ENCODE peak calls at places on chromosomes 5 and 9, in seven cellular contexts. Z is activated CD8-positive, alpha-beta memory T cell treated with anti-CD3 and anti-CD28 coated beads, Interleukin-2, amount 50 U/mL, for 48 hours; R is GM03348; S is uterus; X is effector CD4-positive, alpha-beta T cell; N is retina; H is hippocampal formation. B is an unnamed sample.

GRCh38 chr5:159514229-159514822 is 184.0 kb upstream of the IL12B start:
- DNase-seq in H (no peak), Z (no peak), X (no peak), N (no peak), S (peak), R (no peak), B (no peak)

GRCh38 chr5:10578869-10579268 is 15.0 kb downstream of the ANKRD33B start:
- DNase-seq in S (no peak), N (no peak), X (no peak), H (no peak), Z (peak), R (no peak), B (peak)

GRCh38 chr5:111548992-111549649 is 36.8 kb upstream of the STARD4 start:
- DNase-seq in N (no peak), H (no peak), S (no peak), R (no peak), X (no peak), Z (no peak), B (no peak)

GRCh38 chr5:1130218-1130946 is 18.5 kb upstream of the SLC12A7 start:
- DNase-seq in N (no peak), R (no peak), H (no peak), S (no peak), X (no peak), Z (no peak), B (no peak)

GRCh38 chr9:136363606-136364368 is at the start of gene DNLZ:
- DNase-seq in S (peak), H (peak), R (peak), Z (peak), X (peak), N (peak), B (peak)

GRCh38 chr5:176535101-176535654 is 2.0 kb downstream of the RNF44 start:
- DNase-seq in R (no peak), Z (no peak), H (no peak), S (no peak), N (no peak), X (no peak), B (no peak)

GRCh38 chr5:150066901-150067396 is 19.4 kb downstream of the CSF1R start:
- DNase-seq in S (no peak), R (peak), H (no peak), N (no peak), Z (no peak), X (no peak), B (no peak)

GRCh38 chr5:115888027-115888426 is 46.3 kb downstream of the AP3S1 start:
- DNase-seq in S (no peak), N (no peak), H (peak), X (no peak), Z (no peak), R (peak), B (no peak)

GRCh38 chr5:84290161-84290560 is 94.5 kb downstream of the EDIL3 start:
- DNase-seq in N (no peak), R (peak), H (no peak), S (no peak), Z (no peak), X (no peak), B (no peak)

GRCh38 chr5:124744170-124744911 is 2.1 kb downstream of the ZNF608 start:
- DNase-seq in X (no peak), S (peak), H (peak), N (peak), R (no peak), Z (no peak), B (peak)

GRCh38 chr9:129317179-129318011 is 139.3 kb upstream of the IER5L start:
- DNase-seq in S (peak), R (peak), X (no peak), Z (peak), H (no peak), N (no peak), B (peak)

GRCh38 chr5:164324239-164324638 is 818.8 kb downstream of the MAT2B start:
- DNase-seq in H (no peak), Z (no peak), N (no peak), R (no peak), S (no peak), X (no peak), B (no peak)

GRCh38 chr9:86434039-86434726 is 80.0 kb upstream of the TUT7 start:
- DNase-seq in R (peak), X (no peak), N (peak), H (peak), Z (no peak), S (peak), B (no peak)

GRCh38 chr9:81150016-81150625 is 539.2 kb downstream of the TLE1 start:
- DNase-seq in R (no peak), H (no peak), S (no peak), N (no peak), X (no peak), Z (no peak), B (no peak)

GRCh38 chr9:99055384-99055783 is 49.5 kb upstream of the TGFBR1 start:
- DNase-seq in N (no peak), H (no peak), S (no peak), R (no peak), Z (no peak), X (no peak), B (peak)

GRCh38 chr9:104970588-104970987 is 42.6 kb upstream of the ABCA1 start:
- DNase-seq in X (no peak), N (no peak), R (peak), H (no peak), S (peak), Z (no peak), B (no peak)

GRCh38 chr5:43602818-43603534 is at the start of gene NNT:
- DNase-seq in S (peak), Z (peak), N (peak), H (peak), R (peak), X (peak), B (peak)

GRCh38 chr5:73607228-73607627 is 18.8 kb upstream of the ARHGEF28 start:
- DNase-seq in H (no peak), S (no peak), X (no peak), Z (no peak), N (no peak), R (no peak), B (no peak)

GRCh38 chr9:81028504-81028903 is 660.8 kb downstream of the TLE1 start:
- DNase-seq in H (no peak), N (no peak), X (no peak), R (peak), Z (no peak), S (no peak), B (no peak)

GRCh38 chr9:36443581-36443980 is 43.5 kb upstream of the RNF38 start:
- DNase-seq in R (peak), X (no peak), H (no peak), S (no peak), N (no peak), Z (no peak), B (no peak)

GRCh38 chr5:108531367-108532211 is 149.7 kb upstream of the FBXL17 start:
- DNase-seq in S (no peak), R (peak), X (no peak), H (no peak), N (no peak), Z (no peak), B (no peak)

GRCh38 chr5:148469446-148470062 is 85.8 kb downstream of the FBXO38 start:
- DNase-seq in R (no peak), X (no peak), S (no peak), N (no peak), H (peak), Z (no peak), B (no peak)

GRCh38 chr5:131171276-131171815 is 602 bp downstream of the LYRM7 start:
- DNase-seq in H (no peak), Z (peak), R (no peak), S (no peak), N (no peak), X (peak), B (no peak)

GRCh38 chr9:134944351-134944802 is 26.7 kb upstream of the FCN1 start:
- DNase-seq in Z (no peak), S (peak), H (no peak), R (peak), X (no peak), N (peak), B (no peak)

GRCh38 chr5:105632043-105632442 is 2038.7 kb downstream of the EFNA5 start:
- DNase-seq in X (no peak), S (no peak), R (no peak), N (no peak), H (no peak), Z (no peak), B (no peak)

GRCh38 chr5:179530069-179530998 is 20.0 kb upstream of the RUFY1 start:
- DNase-seq in X (peak), S (peak), N (peak), R (peak), Z (peak), H (no peak), B (peak)

GRCh38 chr5:150630016-150630415 is 10.4 kb upstream of the SYNPO start:
- DNase-seq in Z (no peak), N (no peak), S (no peak), X (no peak), R (no peak), H (no peak), B (no peak)

GRCh38 chr5:9533577-9534334 is 12.1 kb downstream of the SEMA5A start:
- DNase-seq in H (no peak), Z (no peak), N (no peak), R (no peak), X (no peak), S (no peak), B (no peak)

GRCh38 chr5:150235548-150235895 is 45.7 kb downstream of the SLC6A7 start:
- DNase-seq in X (no peak), R (no peak), S (no peak), Z (no peak), N (peak), H (no peak), B (no peak)

GRCh38 chr9:93193373-93193725 is 9.4 kb downstream of the WNK2 start:
- DNase-seq in Z (no peak), S (no peak), N (no peak), R (no peak), H (no peak), X (no peak), B (no peak)

GRCh38 chr5:179309751-179310320 is 35.4 kb downstream of the ADAMTS2 start:
- DNase-seq in Z (no peak), H (no peak), R (no peak), S (no peak), X (no peak), N (no peak), B (no peak)

GRCh38 chr9:27033815-27034403 is 28.4 kb upstream of the LRRC19 start:
- DNase-seq in R (peak), S (peak), H (peak), N (peak), Z (peak), X (peak), B (peak)

GRCh38 chr9:94743035-94743954 is 16.8 kb downstream of the AOPEP start:
- DNase-seq in N (no peak), S (no peak), H (no peak), X (no peak), Z (no peak), R (no peak), B (no peak)

GRCh38 chr5:83802686-83803085 is 82.0 kb upstream of the HAPLN1 start:
- DNase-seq in Z (no peak), X (no peak), R (peak), H (no peak), S (no peak), N (no peak), B (no peak)

GRCh38 chr5:112930082-112930344 is 8.0 kb upstream of the REEP5 start:
- DNase-seq in H (no peak), S (no peak), N (no peak), X (no peak), Z (no peak), R (no peak), B (no peak)